ENCODE peak calls at places on chromosomes 4 and X, in nine cellular contexts. V is neural progenitor cell; E is astrocyte of the cerebellum; Q is gastrocnemius medialis; D is IMR-90; X is bronchial epithelial cell; C is GM23338; H is endothelial cell of umbilical vein; Z is CD8-positive, alpha-beta T cell. J is an unnamed sample.

GRCh38 chrX:23557070-23557469 is 110.2 kb upstream of the PRDX4 start:
- DNase-seq in Q (no peak), V (no peak), X (no peak), H (no peak), Z (no peak), C (no peak), E (no peak), D (peak; percentile 11), J (no peak)

GRCh38 chr4:15677507-15677988 is 4.1 kb upstream of the FAM200B start:
- DNase-seq in E (no peak), H (peak; percentile 43), Q (no peak), V (no peak), Z (no peak), X (peak; percentile 99), D (peak; percentile 48), C (peak; percentile 40), J (peak; percentile 68)

GRCh38 chrX:5644786-5645185 is 583.9 kb downstream of the NLGN4X start:
- DNase-seq in H (no peak), E (no peak), Q (no peak), D (no peak), X (no peak), C (peak; percentile 24), Z (no peak), V (no peak), J (no peak)

GRCh38 chrX:149540621-149541520 is at the start of gene EOLA1:
- DNase-seq in Z (peak; percentile 90), V (no peak), D (peak; percentile 98), E (peak; percentile 84), Q (peak; percentile 92), X (peak; percentile 88), H (peak; percentile 96), C (no peak), J (peak; percentile 89)

GRCh38 chrX:33726281-33727160 is 405.6 kb downstream of the FAM47A start:
- DNase-seq in D (no peak), C (peak; percentile 2), Q (peak; percentile 18), V (peak; percentile 20), Z (no peak), E (no peak), X (no peak), H (no peak), J (no peak)

GRCh38 chr4:54229631-54230478 is 762 bp downstream of the PDGFRA start:
- DNase-seq in C (peak; percentile 64), D (peak; percentile 69), H (no peak), V (peak; percentile 61), X (no peak), E (no peak), Z (no peak), Q (no peak), J (no peak)

GRCh38 chr4:143353797-143354196 is 17.1 kb downstream of the GAB1 start:
- DNase-seq in X (no peak), H (no peak), C (no peak), V (no peak), D (no peak), E (no peak), Z (no peak), Q (no peak), J (no peak)

GRCh38 chr4:132502096-132502552 is 647.0 kb upstream of the PCDH10 start:
- DNase-seq in H (peak; percentile 16), D (no peak), X (peak; percentile 3), Z (no peak), V (no peak), C (no peak), E (no peak), Q (no peak), J (no peak)

GRCh38 chr4:176185068-176185467 is 10.3 kb downstream of the SPATA4 start:
- DNase-seq in H (no peak), X (peak; percentile 79), V (no peak), D (peak; percentile 92), C (no peak), E (no peak), Z (no peak), Q (peak; percentile 66), J (no peak)

GRCh38 chr4:108109111-108109510 is 59.6 kb downstream of the LEF1 start:
- DNase-seq in E (no peak), X (no peak), V (no peak), C (no peak), Q (no peak), D (no peak), Z (no peak), H (no peak), J (no peak)

GRCh38 chr4:108110450-108110849 is 58.3 kb downstream of the LEF1 start:
- DNase-seq in X (no peak), D (no peak), C (no peak), V (no peak), Z (no peak), H (no peak), E (no peak), Q (no peak), J (no peak)

GRCh38 chr4:108113229-108113628 is 55.5 kb downstream of the LEF1 start:
- DNase-seq in Z (peak; percentile 78), V (no peak), Q (no peak), D (no peak), E (no peak), C (no peak), X (no peak), H (no peak), J (no peak)

GRCh38 chr4:108109997-108110416 is 58.7 kb downstream of the LEF1 start:
- DNase-seq in C (no peak), Z (no peak), V (no peak), E (no peak), X (no peak), H (no peak), D (no peak), Q (no peak), J (no peak)

GRCh38 chr4:108111781-108112180 is 57.0 kb downstream of the LEF1 start:
- DNase-seq in X (no peak), E (no peak), V (no peak), H (no peak), Q (no peak), C (no peak), D (no peak), Z (no peak), J (no peak)
- H3K4me3 ChIP-seq in X (no peak overlapping the region), E (no peak overlapping the region), V (no peak overlapping the region), H (no peak overlapping the region), Q (no peak overlapping the region), C (no peak overlapping the region), D (no peak overlapping the region), Z (peak overlapping the region; percentile 22), J (no peak overlapping the region)

GRCh38 chr4:183602444-183603102 is 56.4 kb downstream of the RWDD4 start:
- DNase-seq in D (peak; percentile 33), Q (no peak), V (no peak), Z (no peak), X (peak; percentile 38), C (peak; percentile 46), H (peak; percentile 8), E (no peak), J (no peak)

GRCh38 chr4:183599284-183599683 is 59.7 kb downstream of the RWDD4 start:
- DNase-seq in Z (no peak), V (no peak), D (no peak), H (no peak), C (no peak), E (no peak), X (no peak), Q (no peak), J (no peak)

GRCh38 chr4:183599690-183600089 is 59.3 kb downstream of the RWDD4 start:
- DNase-seq in V (no peak), Q (no peak), X (no peak), H (no peak), Z (no peak), D (no peak), E (no peak), C (no peak), J (no peak)

GRCh38 chr4:183601381-183601780 is 57.6 kb downstream of the RWDD4 start:
- DNase-seq in E (no peak), X (no peak), Q (no peak), Z (no peak), D (no peak), H (no peak), V (no peak), C (no peak), J (no peak)

DNA sequence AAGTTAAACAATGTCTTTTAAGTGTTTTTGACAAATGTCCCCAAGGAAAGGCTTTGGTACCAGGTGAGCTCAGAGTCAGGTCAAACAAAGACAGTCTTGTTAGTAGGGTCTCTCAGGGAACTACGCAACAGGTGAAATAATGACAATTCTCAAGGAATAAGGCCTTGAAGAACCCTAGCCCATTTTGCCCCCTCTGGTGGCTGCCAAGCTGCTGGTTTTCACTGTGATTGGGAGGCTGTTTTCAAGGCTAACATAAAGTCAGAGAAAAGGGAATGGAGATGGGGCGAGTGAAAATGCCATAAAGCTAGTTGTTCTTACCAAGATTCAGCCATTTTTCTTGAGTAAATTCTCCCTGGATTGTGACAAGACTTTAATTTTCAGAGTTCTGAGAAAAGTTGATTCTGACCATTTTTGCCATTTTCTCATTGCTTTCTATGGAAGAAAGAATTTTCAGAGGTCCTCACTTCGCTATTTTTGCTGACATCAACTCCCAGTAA is 58.7 kb downstream of the RWDD4 start:
- DNase-seq in E (no peak), Q (no peak), Z (no peak), H (peak; percentile 15), C (peak; percentile 75), V (peak; percentile 51), X (no peak), D (no peak), J (no peak)
- TF ChIP-seq CTCF in E (peak; percentile 48), Q (no peak), Z (peak; percentile 18), H (peak; percentile 12), C (peak; percentile 77), V (peak; percentile 65), X (peak; percentile 29), D (peak; percentile 37), J (no peak)

GRCh38 chr4:6560416-6561172 is 14.4 kb upstream of the MAN2B2 start:
- DNase-seq in H (no peak), Z (no peak), D (peak; percentile 64), V (no peak), X (peak; percentile 34), Q (no peak), E (no peak), C (no peak), J (no peak)

GRCh38 chr4:6563935-6564645 is 10.9 kb upstream of the MAN2B2 start:
- DNase-seq in Z (no peak), V (no peak), H (no peak), D (no peak), Q (no peak), C (peak; percentile 18), E (no peak), X (no peak), J (no peak)

GRCh38 chr4:6561706-6562371 is 13.2 kb upstream of the MAN2B2 start:
- DNase-seq in D (no peak), Z (no peak), H (no peak), X (no peak), Q (no peak), V (no peak), C (no peak), E (no peak), J (no peak)

GRCh38 chr4:6561173-6561516 is 13.8 kb upstream of the MAN2B2 start:
- DNase-seq in E (no peak), C (no peak), D (no peak), V (no peak), H (no peak), X (no peak), Z (no peak), Q (no peak), J (no peak)

GRCh38 chr4:6562931-6563901 is 11.8 kb upstream of the MAN2B2 start:
- DNase-seq in Z (no peak), D (no peak), X (peak; percentile 17), Q (no peak), H (no peak), E (no peak), V (peak; percentile 61), C (peak; percentile 66), J (peak; percentile 31)
- H3K4me3 ChIP-seq in Z (peak overlapping the region; percentile 11), D (peak overlapping the region; percentile 9), X (peak overlapping the region; percentile 41), Q (peak overlapping the region; percentile 34), H (no peak overlapping the region), E (peak overlapping the region; percentile 19), V (peak overlapping the region; percentile 57), C (peak overlapping the region; percentile 60), J (peak overlapping the region; percentile 15)

GRCh38 chrX:50579955-50580354 is 109.3 kb upstream of the DGKK start:
- DNase-seq in H (peak; percentile 49), X (peak; percentile 60), E (peak; percentile 16), C (peak; percentile 74), Z (peak; percentile 17), Q (no peak), D (peak; percentile 57), V (peak; percentile 78), J (peak; percentile 32)
- TF ChIP-seq CTCF in H (peak; percentile 35), X (peak; percentile 46), E (peak; percentile 56), C (peak; percentile 71), Z (peak; percentile 46), Q (no peak), D (peak; percentile 52), V (peak; percentile 68), J (peak; percentile 36)

J was measured in colonic mucosa.